ENCODE peak calls at places on chromosome 18, in seven cellular contexts. L, Z, O, G, W, P and Q are unnamed samples.

GRCh38 chr18:36539674-36540073 is 242.2 kb downstream of the FHOD3 start:
- DNase-seq in L (no peak), Z (no peak), O (peak), G (no peak), W (no peak), P (no peak), Q (no peak)

GRCh38 chr18:67123901-67124300 is 392.6 kb downstream of the DSEL start:
- DNase-seq in L (no peak), Z (no peak), O (no peak), G (no peak), W (no peak), P (no peak), Q (no peak)

GRCh38 chr18:5527603-5528002 is 16.2 kb downstream of the EPB41L3 start:
- DNase-seq in L (no peak), Z (no peak), O (peak), G (no peak), W (peak), P (peak), Q (no peak)

GRCh38 chr18:14944838-14945237 is 196.9 kb downstream of the ANKRD30B start:
- DNase-seq in L (no peak), Z (no peak), O (no peak), G (no peak), W (no peak), P (no peak), Q (no peak)

GRCh38 chr18:48815581-48816324 is 135.0 kb downstream of the SMAD7 start:
- DNase-seq in L (peak), Z (peak), O (peak), G (no peak), W (no peak), P (no peak), Q (peak)

GRCh38 chr18:4358618-4359017 is 96.5 kb downstream of the DLGAP1 start:
- DNase-seq in L (no peak), Z (peak), O (no peak), G (no peak), W (no peak), P (no peak), Q (no peak)

GRCh38 chr18:11149441-11150270 is at the start of gene PIEZO2:
- DNase-seq in L (peak), Z (peak), O (peak), G (no peak), W (no peak), P (peak), Q (peak)

GRCh38 chr18:44548291-44549221 is 132.1 kb upstream of the SETBP1 start:
- DNase-seq in L (no peak), Z (no peak), O (no peak), G (no peak), W (no peak), P (peak), Q (no peak)

GRCh38 chr18:38445485-38446145 is 880.0 kb upstream of the CELF4 start:
- DNase-seq in L (no peak), Z (no peak), O (no peak), G (no peak), W (no peak), P (no peak), Q (no peak)

GRCh38 chr18:44507729-44508325 is 172.9 kb upstream of the SETBP1 start:
- DNase-seq in L (peak), Z (no peak), O (no peak), G (no peak), W (no peak), P (peak), Q (peak)

GRCh38 chr18:9735238-9735637 is 27.1 kb downstream of the RAB31 start:
- DNase-seq in L (no peak), Z (no peak), O (no peak), G (no peak), W (no peak), P (no peak), Q (peak)

GRCh38 chr18:79069792-79070151 is 578 bp downstream of the ATP9B start:
- DNase-seq in L (no peak), Z (no peak), O (no peak), G (no peak), W (no peak), P (peak), Q (no peak)

GRCh38 chr18:79068946-79069791 is at the start of gene ATP9B:
- DNase-seq in L (peak), Z (peak), O (peak), G (peak), W (peak), P (peak), Q (peak)

GRCh38 chr18:79068299-79068945 is 772 bp upstream of the ATP9B start:
- DNase-seq in L (no peak), Z (no peak), O (no peak), G (peak), W (no peak), P (no peak), Q (no peak)

GRCh38 chr18:79065802-79066201 is 3.4 kb upstream of the ATP9B start:
- DNase-seq in L (no peak), Z (no peak), O (no peak), G (no peak), W (no peak), P (no peak), Q (no peak)

GRCh38 chr18:79067611-79068010 is 1.6 kb upstream of the ATP9B start:
- DNase-seq in L (no peak), Z (no peak), O (no peak), G (no peak), W (no peak), P (no peak), Q (no peak)
- H3K27ac ChIP-seq in L (no peak), Z (no peak), O (no peak), G (peak), W (no peak), P (no peak), Q (no peak)

GRCh38 chr18:22169011-22169888 is at the start of gene GATA6:
- DNase-seq in L (peak), Z (peak), O (peak), G (peak), W (peak), P (peak), Q (peak)
- TF ChIP-seq CTCF in L (peak), Z (peak), O (peak), G (no peak), W (peak), P (peak), Q (peak)

DNA sequence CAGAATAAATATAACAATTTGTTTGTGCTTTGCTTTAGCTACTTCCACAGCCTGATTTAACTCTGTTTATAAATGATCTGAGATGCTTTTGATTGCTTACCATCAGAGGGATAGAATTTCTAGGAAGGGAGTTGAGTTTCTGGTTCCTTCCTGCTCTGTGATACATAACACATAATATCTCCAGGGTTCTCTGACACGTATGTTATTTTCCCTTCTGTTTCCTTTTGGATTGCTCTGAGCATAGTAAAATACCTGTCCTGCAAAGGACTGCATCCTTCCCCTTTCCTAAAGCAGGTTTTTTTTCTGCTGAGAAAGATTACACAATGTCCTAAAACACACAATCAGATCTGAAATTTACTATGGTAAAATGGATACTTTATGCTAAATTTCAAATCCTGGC is 76.1 kb downstream of the CABYR start:
- DNase-seq in L (no peak), Z (no peak), O (no peak), G (no peak), W (no peak), P (peak), Q (no peak)
- H3K27ac ChIP-seq in L (peak), Z (no peak), O (no peak), G (no peak), W (no peak), P (peak), Q (peak)

GRCh38 chr18:59279722-59280121 is 6.5 kb upstream of the RAX start:
- DNase-seq in L (no peak), Z (no peak), O (no peak), G (no peak), W (no peak), P (no peak), Q (no peak)
- TF ChIP-seq CTCF in L (no peak), Z (no peak), O (no peak), G (no peak), W (no peak), P (no peak), Q (no peak)

DNA sequence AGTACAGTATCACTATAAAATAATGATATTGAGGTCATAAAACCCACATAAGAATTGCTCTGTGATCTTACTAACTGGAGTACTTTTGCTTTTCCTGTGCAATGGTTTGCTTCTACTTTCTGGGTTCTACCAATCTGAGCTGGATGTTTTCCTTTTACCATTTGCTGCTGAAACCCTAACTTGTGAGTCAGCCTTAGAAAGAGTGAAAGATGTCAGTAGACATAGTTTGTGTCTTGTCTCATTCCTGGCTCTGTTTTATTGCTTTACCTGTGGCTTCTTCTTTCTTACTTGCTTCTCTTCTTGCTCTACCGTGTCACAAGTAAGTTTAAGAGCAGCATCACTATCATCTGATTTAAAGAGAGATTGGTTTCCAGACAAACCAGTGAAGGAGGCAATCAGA is 61.0 kb downstream of the MBD2 start:
- DNase-seq in L (no peak), Z (no peak), O (peak), G (no peak), W (no peak), P (no peak), Q (no peak)
- H3K27ac ChIP-seq in L (no peak), Z (no peak), O (no peak), G (no peak), W (no peak), P (no peak), Q (no peak)